ENCODE peak calls at places on chromosomes 13 and 19, in ten cellular contexts. L, H, Z, X, R, K, D, W, F and T are unnamed samples.

GRCh38 chr13:33349996-33350826 is 64.7 kb upstream of the STARD13 start:
- DNase-seq in L (no peak), H (peak; percentile 75), Z (peak; percentile 59), X (no peak), R (no peak), K (no peak), D (peak; percentile 46), W (no peak), F (no peak), T (peak; percentile 48)

GRCh38 chr19:45790942-45791341 is 1.7 kb downstream of the DMWD start:
- DNase-seq in L (peak; percentile 13), H (no peak), Z (no peak), X (no peak), R (no peak), K (peak; percentile 73), D (no peak), W (peak; percentile 70), F (no peak), T (no peak)

GRCh38 chr19:34560229-34560628 is 78.7 kb downstream of the WTIP start:
- DNase-seq in L (no peak), H (no peak), Z (no peak), X (no peak), R (no peak), K (no peak), D (no peak), W (no peak), F (no peak), T (no peak)

GRCh38 chr19:29535432-29535831 is 9.6 kb downstream of the VSTM2B start:
- DNase-seq in L (no peak), H (no peak), Z (peak; percentile 47), X (no peak), R (no peak), K (no peak), D (no peak), W (no peak), F (no peak), T (no peak)

GRCh38 chr19:29831686-29832085 is 19.9 kb downstream of the CCNE1 start:
- DNase-seq in L (no peak), H (no peak), Z (no peak), X (no peak), R (no peak), K (no peak), D (no peak), W (no peak), F (no peak), T (no peak)

GRCh38 chr19:29675650-29676186 is 10.5 kb downstream of the PLEKHF1 start:
- DNase-seq in L (peak; percentile 52), H (no peak), Z (no peak), X (no peak), R (no peak), K (no peak), D (no peak), W (no peak), F (no peak), T (no peak)

GRCh38 chr19:41870401-41870873 is 6.6 kb upstream of the CD79A start:
- DNase-seq in L (no peak), H (no peak), Z (no peak), X (no peak), R (no peak), K (no peak), D (peak; percentile 33), W (no peak), F (no peak), T (peak; percentile 79)

GRCh38 chr19:50152578-50152977 is 10.5 kb downstream of the IZUMO2 start:
- DNase-seq in L (no peak), H (no peak), Z (no peak), X (no peak), R (no peak), K (no peak), D (no peak), W (no peak), F (no peak), T (no peak)

GRCh38 chr19:16042533-16043085 is 33.7 kb upstream of the TPM4 start:
- DNase-seq in L (no peak), H (no peak), Z (no peak), X (no peak), R (no peak), K (no peak), D (no peak), W (no peak), F (no peak), T (no peak)

GRCh38 chr19:53037101-53038097 is 7.1 kb upstream of the ERVV-2 start:
- DNase-seq in L (no peak), H (no peak), Z (peak; percentile 63), X (no peak), R (no peak), K (no peak), D (peak; percentile 72), W (no peak), F (no peak), T (peak; percentile 73)

GRCh38 chr13:36323951-36324566 is 22.1 kb downstream of the SPART start:
- DNase-seq in L (no peak), H (no peak), Z (no peak), X (no peak), R (no peak), K (no peak), D (peak; percentile 3), W (no peak), F (no peak), T (peak; percentile 60)

GRCh38 chr13:31174018-31174417 is 12.3 kb upstream of the HSPH1 start:
- DNase-seq in L (no peak), H (no peak), Z (no peak), X (no peak), R (no peak), K (no peak), D (peak; percentile 18), W (no peak), F (no peak), T (peak; percentile 68)

GRCh38 chr19:46189971-46190335 is 39.6 kb upstream of the IGFL1 start:
- DNase-seq in L (no peak), H (no peak), Z (no peak), X (no peak), R (no peak), K (no peak), D (no peak), W (no peak), F (no peak), T (no peak)

GRCh38 chr13:101217086-101217485 is 199.2 kb downstream of the NALCN start:
- DNase-seq in L (peak; percentile 14), H (no peak), Z (no peak), X (no peak), R (no peak), K (no peak), D (peak; percentile 59), W (no peak), F (no peak), T (peak; percentile 26)

GRCh38 chr13:33799950-33800592 is 17.9 kb upstream of the RFC3 start:
- DNase-seq in L (peak; percentile 74), H (no peak), Z (no peak), X (no peak), R (no peak), K (no peak), D (peak; percentile 56), W (no peak), F (no peak), T (peak; percentile 48)

GRCh38 chr13:36101157-36101556 is 30.0 kb downstream of the DCLK1 start:
- DNase-seq in L (no peak), H (no peak), Z (no peak), X (no peak), R (no peak), K (no peak), D (no peak), W (no peak), F (no peak), T (no peak)

GRCh38 chr19:17706750-17707181 is 12.5 kb upstream of the MAP1S start:
- DNase-seq in L (no peak), H (no peak), Z (peak; percentile 87), X (no peak), R (no peak), K (no peak), D (no peak), W (no peak), F (no peak), T (peak; percentile 45)

GRCh38 chr13:65530688-65531087 is 1699.4 kb downstream of the PCDH9 start:
- DNase-seq in L (no peak), H (no peak), Z (no peak), X (no peak), R (no peak), K (no peak), D (no peak), W (no peak), F (no peak), T (no peak)

GRCh38 chr19:7636691-7637373 is at the start of gene STXBP2:
- DNase-seq in L (no peak), H (peak; percentile 71), Z (peak; percentile 85), X (no peak), R (peak; percentile 93), K (peak; percentile 94), D (no peak), W (peak; percentile 90), F (peak; percentile 42), T (no peak)

GRCh38 chr13:79079351-79079839 is 326.7 kb downstream of the RBM26 start:
- DNase-seq in L (no peak), H (no peak), Z (no peak), X (no peak), R (no peak), K (no peak), D (no peak), W (no peak), F (no peak), T (no peak)

GRCh38 chr13:98821372-98822237 is 69.1 kb upstream of the SLC15A1 start:
- DNase-seq in L (no peak), H (no peak), Z (no peak), X (no peak), R (no peak), K (no peak), D (peak; percentile 88), W (no peak), F (no peak), T (peak; percentile 25)

GRCh38 chr19:55146648-55147218 is 2.3 kb downstream of the TNNT1 start:
- DNase-seq in L (no peak), H (no peak), Z (peak; percentile 87), X (no peak), R (no peak), K (no peak), D (no peak), W (no peak), F (no peak), T (no peak)

GRCh38 chr19:15144046-15144646 is 36.9 kb downstream of the SYDE1 start:
- DNase-seq in L (no peak), H (no peak), Z (no peak), X (no peak), R (no peak), K (no peak), D (no peak), W (no peak), F (no peak), T (peak; percentile 27)

GRCh38 chr19:40612831-40613668 is 11.9 kb downstream of the LTBP4 start:
- DNase-seq in L (no peak), H (peak; percentile 73), Z (peak; percentile 91), X (no peak), R (peak; percentile 40), K (peak; percentile 84), D (no peak), W (peak; percentile 39), F (no peak), T (peak; percentile 41)

GRCh38 chr19:58518261-58519086 is 1.1 kb downstream of the ZBTB45 start:
- DNase-seq in L (no peak), H (no peak), Z (no peak), X (no peak), R (no peak), K (no peak), D (no peak), W (no peak), F (no peak), T (no peak)

GRCh38 chr19:6963937-6964336 is 57.3 kb downstream of the MBD3L2B start:
- DNase-seq in L (no peak), H (no peak), Z (no peak), X (no peak), R (peak; percentile 6), K (peak; percentile 36), D (no peak), W (peak; percentile 12), F (no peak), T (no peak)

GRCh38 chr19:35123573-35123972 is 8.0 kb downstream of the FXYD3 start:
- DNase-seq in L (no peak), H (no peak), Z (no peak), X (no peak), R (no peak), K (no peak), D (peak; percentile 88), W (no peak), F (no peak), T (no peak)

GRCh38 chr19:9674669-9675357 is at the start of gene ZNF562:
- DNase-seq in L (peak; percentile 51), H (peak; percentile 87), Z (peak; percentile 56), X (peak; percentile 52), R (peak; percentile 55), K (peak; percentile 85), D (peak; percentile 86), W (peak; percentile 72), F (peak; percentile 72), T (peak; percentile 90)